ENCODE peak calls at places on chromosomes 4 and X, in eight cellular contexts. M, Q, V, H, N, K, Z and U are unnamed samples.

GRCh38 chrX:131734621-131735020 is 190.7 kb downstream of the OR13H1 start:
- DNase-seq in M (no peak), V (no peak), N (peak), Z (peak), Q (peak), K (no peak), H (no peak), U (no peak)

GRCh38 chrX:19683817-19684216 is 168.5 kb upstream of the MAP3K15 start:
- DNase-seq in V (no peak), H (no peak), N (no peak), M (no peak), Z (no peak), K (no peak), Q (peak), U (no peak)

GRCh38 chr4:29805245-29805644 is 914.9 kb upstream of the PCDH7 start:
- DNase-seq in Z (no peak), M (peak), N (no peak), K (no peak), Q (no peak), V (no peak), H (no peak), U (no peak)

GRCh38 chrX:39759526-39760224 is 338.1 kb downstream of the BCOR start:
- DNase-seq in V (peak), N (peak), Z (peak), H (no peak), K (no peak), M (peak), Q (no peak), U (no peak)

GRCh38 chr4:71187399-71188196 is 151.2 kb upstream of the SLC4A4 start:
- DNase-seq in H (peak), Q (no peak), V (no peak), K (no peak), M (peak), Z (peak), N (peak), U (peak)

GRCh38 chrX:112759512-112759911 is 79.8 kb upstream of the LHFPL1 start:
- DNase-seq in Z (no peak), Q (no peak), M (no peak), N (no peak), K (no peak), V (no peak), H (no peak), U (no peak)

GRCh38 chrX:132463411-132463810 is 25.4 kb downstream of the MBNL3 start:
- DNase-seq in Z (no peak), M (peak), Q (no peak), K (no peak), V (peak), N (no peak), H (peak), U (no peak)

GRCh38 chr4:7000421-7001176 is 42.6 kb upstream of the TADA2B start:
- DNase-seq in Q (no peak), M (no peak), N (no peak), Z (peak), K (no peak), V (no peak), H (no peak), U (no peak)

GRCh38 chr4:86704601-86705000 is 110.5 kb downstream of the PTPN13 start:
- DNase-seq in Z (no peak), N (no peak), Q (no peak), V (no peak), M (no peak), K (no peak), H (no peak), U (no peak)

GRCh38 chr4:7844247-7844991 is 95.2 kb downstream of the AFAP1 start:
- DNase-seq in V (peak), H (peak), M (peak), Q (peak), K (no peak), Z (peak), N (peak), U (no peak)

GRCh38 chr4:1855334-1856070 is 454 bp downstream of the LETM1 start:
- DNase-seq in K (no peak), Q (no peak), N (no peak), M (no peak), V (no peak), H (no peak), Z (no peak), U (no peak)

GRCh38 chrX:110692876-110693275 is 102.7 kb downstream of the CHRDL1 start:
- DNase-seq in M (no peak), N (no peak), Z (no peak), V (no peak), H (no peak), K (no peak), Q (no peak), U (no peak)

GRCh38 chrX:8748855-8749254 is 16.9 kb upstream of the ANOS1 start:
- DNase-seq in Q (no peak), H (no peak), Z (no peak), K (peak), V (peak), M (peak), N (no peak), U (no peak)

GRCh38 chr4:41880840-41881831 is 54.1 kb upstream of the TMEM33 start:
- DNase-seq in N (no peak), Z (no peak), H (no peak), M (peak), K (no peak), V (no peak), Q (no peak), U (no peak)